ENCODE peak calls at places on chromosomes 7 and 10, in ten cellular contexts. L is CD8-positive, alpha-beta T cell; T is MM.1S; W is HEK293T; S is activated naive CD4-positive, alpha-beta T cell treated with Interleukin-2 at 50 U/mL for 16 hours; D is lower lobe of right lung; U is T-helper 1 cell; G is EL; X is M059J; Y is A172. O is an unnamed sample.

GRCh38 chr7:44052771-44053365 is 8.4 kb downstream of the DBNL start:
- DNase-seq in L (no peak), S (no peak), G (no peak), X (no peak), W (no peak), T (no peak), D (no peak), Y (no peak), U (no peak), O (no peak)

GRCh38 chr7:124152859-124153692 is 120.2 kb upstream of the TMEM229A start:
- DNase-seq in D (no peak), W (peak), S (no peak), X (peak), G (peak), U (no peak), T (peak), L (no peak), Y (peak), O (no peak)

GRCh38 chr7:129433823-129434171 is 435 bp upstream of the STRIP2 start:
- DNase-seq in S (no peak), Y (no peak), L (no peak), T (no peak), D (no peak), W (no peak), U (no peak), G (no peak), X (peak), O (no peak)

GRCh38 chr10:13483951-13484350 is 44.9 kb downstream of the BEND7 start:
- DNase-seq in T (no peak), U (no peak), W (no peak), D (no peak), L (no peak), S (no peak), X (no peak), G (no peak), Y (no peak), O (no peak)

GRCh38 chr7:139730746-139731612 is 46.8 kb downstream of the HIPK2 start:
- DNase-seq in T (peak), S (no peak), Y (no peak), L (no peak), U (no peak), X (peak), G (no peak), W (no peak), D (peak), O (peak)

GRCh38 chr7:97126483-97127171 is 9.1 kb downstream of the SDHAF3 start:
- DNase-seq in W (no peak), U (no peak), T (no peak), X (no peak), D (no peak), S (no peak), G (no peak), Y (no peak), L (no peak), O (no peak)

GRCh38 chr10:101941871-101942270 is 98.3 kb upstream of the KCNIP2 start:
- DNase-seq in U (no peak), W (no peak), Y (no peak), G (peak), D (no peak), L (no peak), X (peak), S (no peak), T (no peak), O (no peak)

GRCh38 chr7:10429031-10429430 is 544.6 kb upstream of the PHF14 start:
- DNase-seq in W (no peak), G (no peak), U (no peak), S (no peak), T (no peak), X (no peak), L (no peak), Y (no peak), D (no peak), O (no peak)

O was measured in NCI-H146.